ENCODE peak calls at places on chromosomes 3 and 15, in six cellular contexts. C, N, K, R, E and Q are unnamed samples.

GRCh38 chr15:60520041-60520824 is 41.3 kb upstream of the ICE2 start:
- DNase-seq in C (no peak), N (no peak), K (no peak), E (peak), R (no peak), Q (no peak)

GRCh38 chr3:127694467-127695215 is 21.9 kb downstream of the ABTB1 start:
- DNase-seq in N (peak), E (peak), K (peak), C (no peak), R (no peak), Q (no peak)

GRCh38 chr3:111750278-111750884 is 108.7 kb upstream of the PHLDB2 start:
- DNase-seq in N (no peak), E (no peak), C (no peak), K (no peak), R (no peak), Q (no peak)

GRCh38 chr3:178479860-178480259 is 56.4 kb upstream of the KCNMB2 start:
- DNase-seq in N (peak), K (no peak), R (no peak), E (no peak), C (no peak), Q (no peak)

GRCh38 chr3:156642750-156643728 is 31.4 kb upstream of the TIPARP start:
- DNase-seq in E (no peak), N (no peak), C (no peak), R (no peak), K (peak), Q (no peak)

GRCh38 chr3:63874769-63875168 is 11.1 kb downstream of the ATXN7 start:
- DNase-seq in R (no peak), N (no peak), E (no peak), C (no peak), K (no peak), Q (no peak)

GRCh38 chr3:38327335-38328009 is 19.1 kb upstream of the XYLB start:
- DNase-seq in R (no peak), E (peak), C (no peak), N (no peak), K (no peak), Q (no peak)

GRCh38 chr3:126509565-126510322 is 7.8 kb downstream of the UROC1 start:
- DNase-seq in R (no peak), N (no peak), E (peak), K (no peak), C (no peak), Q (no peak)

GRCh38 chr15:60444289-60444912 is 34.5 kb downstream of the ICE2 start:
- DNase-seq in E (peak), N (peak), C (no peak), K (no peak), R (no peak), Q (no peak)

GRCh38 chr15:38253448-38253847 is 812 bp downstream of the SPRED1 start:
- DNase-seq in N (peak), C (no peak), R (peak), E (peak), K (no peak), Q (no peak)

GRCh38 chr3:10248984-10249748 is 907 bp downstream of the TATDN2 start:
- DNase-seq in K (no peak), R (no peak), N (peak), C (no peak), E (peak), Q (no peak)

GRCh38 chr15:39621210-39621609 is 40.3 kb downstream of the THBS1 start:
- DNase-seq in E (no peak), N (no peak), C (no peak), R (no peak), K (no peak), Q (no peak)